ENCODE peak calls at places on chromosomes 13 and 19, in five cellular contexts. A, O, U, V and X are unnamed samples.

GRCh38 chr13:113559061-113559460 is 25.5 kb upstream of the TFDP1 start:
- DNase-seq in A (peak), O (no peak), U (no peak), V (no peak), X (no peak)

GRCh38 chr13:66661336-66661735 is 568.8 kb downstream of the PCDH9 start:
- DNase-seq in A (no peak), O (no peak), U (no peak), V (peak), X (no peak)

GRCh38 chr19:1166872-1167573 is 7.0 kb downstream of the SBNO2 start:
- DNase-seq in A (peak), O (no peak), U (no peak), V (no peak), X (no peak)

GRCh38 chr19:42468273-42468796 is 25.6 kb upstream of the CXCL17 start:
- DNase-seq in A (no peak), O (no peak), U (no peak), V (peak), X (no peak)

GRCh38 chr13:21075303-21076264 is 14.2 kb upstream of the LATS2 start:
- DNase-seq in A (peak), O (no peak), U (no peak), V (no peak), X (no peak)

GRCh38 chr19:49447485-49448431 is 3.9 kb downstream of the PIH1D1 start:
- DNase-seq in A (no peak), O (no peak), U (no peak), V (peak), X (no peak)

GRCh38 chr13:45473627-45474026 is 8.9 kb downstream of the COG3 start:
- DNase-seq in A (no peak), O (no peak), U (no peak), V (peak), X (peak)

GRCh38 chr13:51687928-51688714 is 103.9 kb downstream of the WDFY2 start:
- DNase-seq in A (no peak), O (no peak), U (no peak), V (peak), X (no peak)

GRCh38 chr19:12778020-12778904 is 2.9 kb upstream of the HOOK2 start:
- DNase-seq in A (peak), O (no peak), U (no peak), V (peak), X (peak)

GRCh38 chr19:56748443-56748842 is 76.9 kb upstream of the ZNF835 start:
- DNase-seq in A (no peak), O (no peak), U (no peak), V (peak), X (no peak)

GRCh38 chr19:51807111-51807701 is 12.2 kb downstream of the FPR3 start:
- DNase-seq in A (peak), O (no peak), U (no peak), V (no peak), X (no peak)

GRCh38 chr13:110365876-110366275 is 58.8 kb downstream of the COL4A2 start:
- DNase-seq in A (no peak), O (no peak), U (no peak), V (no peak), X (no peak)

GRCh38 chr13:114031631-114032030 is 57.8 kb upstream of the C13orf46 start:
- DNase-seq in A (no peak), O (no peak), U (no peak), V (no peak), X (no peak)

GRCh38 chr13:80131204-80131603 is 209.7 kb downstream of the SPRY2 start:
- DNase-seq in A (peak), O (no peak), U (no peak), V (no peak), X (no peak)

GRCh38 chr19:11067356-11068113 is 21.7 kb upstream of the LDLR start:
- DNase-seq in A (no peak), O (no peak), U (no peak), V (no peak), X (no peak)

GRCh38 chr19:45767410-45767880 is 1.6 kb downstream of the SIX5 start:
- DNase-seq in A (peak), O (no peak), U (no peak), V (peak), X (no peak)

GRCh38 chr13:114101831-114102520 is 30.4 kb downstream of the RASA3 start:
- DNase-seq in A (peak), O (no peak), U (no peak), V (no peak), X (peak)

GRCh38 chr19:408441-409005 is 424 bp downstream of the C2CD4C start:
- DNase-seq in A (peak), O (no peak), U (no peak), V (peak), X (no peak)

GRCh38 chr13:76751278-76751677 is 134.9 kb downstream of the KCTD12 start:
- DNase-seq in A (no peak), O (no peak), U (no peak), V (no peak), X (no peak)

GRCh38 chr19:32543107-32543900 is 37.7 kb upstream of the PDCD5 start:
- DNase-seq in A (no peak), O (no peak), U (no peak), V (no peak), X (no peak)

GRCh38 chr13:35649162-35649561 is 172.7 kb upstream of the MAB21L1 start:
- DNase-seq in A (no peak), O (no peak), U (no peak), V (no peak), X (no peak)

GRCh38 chr13:71864094-71864980 is 2.7 kb downstream of the DACH1 start:
- DNase-seq in A (peak), O (no peak), U (no peak), V (peak), X (no peak)

GRCh38 chr19:12840091-12841079 is 2.1 kb downstream of the MAST1 start:
- DNase-seq in A (peak), O (peak), U (no peak), V (peak), X (no peak)

GRCh38 chr19:30444686-30445232 is 72.6 kb downstream of the ZNF536 start:
- DNase-seq in A (no peak), O (no peak), U (no peak), V (no peak), X (no peak)

GRCh38 chr19:54138777-54139256 is 1.3 kb downstream of the CNOT3 start:
- DNase-seq in A (no peak), O (no peak), U (no peak), V (no peak), X (peak)

GRCh38 chr13:33676700-33677048 is 141.3 kb upstream of the RFC3 start:
- DNase-seq in A (peak), O (no peak), U (no peak), V (peak), X (no peak)

GRCh38 chr13:73142091-73142490 is 83.3 kb downstream of the KLF5 start:
- DNase-seq in A (no peak), O (no peak), U (no peak), V (peak), X (no peak)

GRCh38 chr13:101454767-101455166 is 2.3 kb downstream of the ITGBL1 start:
- DNase-seq in A (no peak), O (no peak), U (no peak), V (no peak), X (no peak)

GRCh38 chr13:31012285-31013024 is 80.0 kb downstream of the TEX26 start:
- DNase-seq in A (no peak), O (no peak), U (no peak), V (peak), X (no peak)

GRCh38 chr19:56617531-56617930 is 22.4 kb downstream of the ZNF71 start:
- DNase-seq in A (no peak), O (no peak), U (no peak), V (no peak), X (no peak)

GRCh38 chr13:102724923-102725322 is 30.1 kb upstream of the METTL21C start:
- DNase-seq in A (no peak), O (no peak), U (no peak), V (peak), X (no peak)